ENCODE peak calls at places on chromosomes 5 and 9, in eight cellular contexts. P is Right ventricle myocardium inferior; G is iris pigment epithelial cell; D is stimulated activated naive CD4-positive, alpha-beta T cell; S is cerebellum; K is caudate nucleus; T is posterior vena cava; M is Caco-2. W is an unnamed sample.

GRCh38 chr9:133691659-133692363 is 46.3 kb downstream of the SARDH start:
- DNase-seq in P (peak), G (peak), D (no peak), S (no peak), K (no peak), T (peak), M (no peak), W (no peak)

GRCh38 chr5:4523038-4523437 is 617.1 kb upstream of the ADAMTS16 start:
- DNase-seq in P (no peak), G (no peak), D (no peak), S (no peak), K (no peak), T (no peak), M (no peak), W (no peak)

GRCh38 chr5:98513378-98513777 is 260.1 kb upstream of the RGMB start:
- DNase-seq in P (no peak), G (no peak), D (no peak), S (no peak), K (no peak), T (no peak), M (no peak), W (no peak)

GRCh38 chr5:179275941-179276837 is 69.1 kb downstream of the ADAMTS2 start:
- DNase-seq in P (peak), G (peak), D (no peak), S (no peak), K (no peak), T (peak), M (no peak), W (no peak)

GRCh38 chr5:137186759-137187461 is 312.2 kb downstream of the SPOCK1 start:
- DNase-seq in P (no peak), G (peak), D (no peak), S (no peak), K (no peak), T (no peak), M (no peak), W (no peak)

GRCh38 chr5:107671742-107672211 is 1.0 kb upstream of the EFNA5 start:
- DNase-seq in P (no peak), G (peak), D (no peak), S (peak), K (no peak), T (peak), M (no peak), W (peak)

GRCh38 chr5:173885481-173886010 is 2.6 kb upstream of the CPEB4 start:
- DNase-seq in P (no peak), G (no peak), D (no peak), S (no peak), K (no peak), T (no peak), M (peak), W (no peak)

GRCh38 chr9:20357207-20357503 is 265.1 kb downstream of the MLLT3 start:
- DNase-seq in P (no peak), G (peak), D (no peak), S (no peak), K (no peak), T (no peak), M (no peak), W (no peak)

GRCh38 chr5:109354761-109355160 is 55.0 kb downstream of the PJA2 start:
- DNase-seq in P (no peak), G (no peak), D (no peak), S (no peak), K (no peak), T (no peak), M (no peak), W (no peak)

GRCh38 chr5:68543212-68543611 is 327.7 kb downstream of the PIK3R1 start:
- DNase-seq in P (no peak), G (peak), D (no peak), S (no peak), K (no peak), T (no peak), M (no peak), W (no peak)

GRCh38 chr5:14665949-14666741 is 1.6 kb downstream of the OTULIN start:
- DNase-seq in P (no peak), G (no peak), D (peak), S (no peak), K (no peak), T (no peak), M (no peak), W (no peak)

GRCh38 chr9:35736201-35736633 is 3.8 kb downstream of the CREB3 start:
- DNase-seq in P (no peak), G (peak), D (peak), S (peak), K (no peak), T (no peak), M (peak), W (no peak)

GRCh38 chr5:61817472-61818326 is 485.6 kb downstream of the ZSWIM6 start:
- DNase-seq in P (no peak), G (peak), D (no peak), S (peak), K (no peak), T (no peak), M (no peak), W (no peak)

GRCh38 chr5:36688722-36689121 is 82.3 kb downstream of the SLC1A3 start:
- DNase-seq in P (no peak), G (no peak), D (no peak), S (no peak), K (no peak), T (no peak), M (no peak), W (no peak)

GRCh38 chr9:69976165-69976564 is 67.5 kb upstream of the MAMDC2 start:
- DNase-seq in P (no peak), G (peak), D (no peak), S (no peak), K (no peak), T (no peak), M (no peak), W (no peak)

GRCh38 chr5:154523704-154524103 is 45.7 kb upstream of the HAND1 start:
- DNase-seq in P (no peak), G (no peak), D (no peak), S (no peak), K (no peak), T (no peak), M (peak), W (no peak)

GRCh38 chr9:121929893-121930875 is 162.9 kb downstream of the TTLL11 start:
- DNase-seq in P (no peak), G (no peak), D (no peak), S (no peak), K (no peak), T (no peak), M (no peak), W (no peak)

GRCh38 chr5:96017951-96018350 is 56.3 kb upstream of the ELL2 start:
- DNase-seq in P (no peak), G (peak), D (no peak), S (no peak), K (no peak), T (no peak), M (no peak), W (no peak)

W was measured in RWPE2.